ENCODE peak calls at places on chromosomes 11 and 22, in nine cellular contexts. N is thoracic aorta, U is AG04450, J is spleen, W is cardiac muscle cell, T is fibroblast of lung, Q is pancreas, R is prostate gland, O is lung. K is an unnamed sample.

GRCh38 chr11:117166491-117166890 is 12.1 kb upstream of the SIDT2 start:
- DNase-seq in N (no peak), T (no peak), W (no peak), J (no peak), O (no peak), R (no peak), Q (no peak), U (no peak), K (no peak)

GRCh38 chr22:22094514-22094913 is 111.9 kb upstream of the TOP3B start:
- DNase-seq in W (no peak), J (no peak), Q (no peak), O (no peak), U (no peak), T (no peak), N (no peak), R (no peak), K (no peak)

GRCh38 chr11:35845860-35846259 is 98.0 kb upstream of the LDLRAD3 start:
- DNase-seq in U (no peak), O (no peak), W (no peak), N (no peak), T (no peak), J (no peak), Q (no peak), R (no peak), K (no peak)

GRCh38 chr22:43881091-43882061 is 10.4 kb downstream of the PNPLA5 start:
- DNase-seq in W (no peak), T (no peak), O (no peak), U (no peak), N (no peak), R (no peak), Q (peak; percentile 26), J (peak; percentile 66), K (no peak)

GRCh38 chr11:60130496-60130895 is 42.0 kb downstream of the MS4A2 start:
- DNase-seq in U (no peak), O (no peak), R (peak; percentile 9), T (no peak), Q (no peak), N (no peak), W (peak; percentile 3), J (no peak), K (peak; percentile 31)

GRCh38 chr22:40743740-40744139 is 64.5 kb downstream of the MCHR1 start:
- DNase-seq in N (no peak), T (no peak), U (no peak), W (no peak), O (no peak), J (no peak), R (no peak), Q (no peak), K (no peak)

GRCh38 chr11:35487532-35488078 is 37.8 kb downstream of the PAMR1 start:
- DNase-seq in J (no peak), Q (peak; percentile 19), W (peak; percentile 81), U (no peak), O (no peak), T (peak; percentile 79), R (no peak), N (no peak), K (peak; percentile 60)

GRCh38 chr11:73463359-73463758 is 87.2 kb downstream of the RELT start:
- DNase-seq in T (peak; percentile 13), U (peak; percentile 26), W (peak; percentile 63), Q (no peak), J (no peak), O (no peak), R (no peak), N (no peak), K (peak; percentile 86)

GRCh38 chr11:134763030-134763388 is 351.0 kb upstream of the B3GAT1 start:
- DNase-seq in W (no peak), U (no peak), Q (no peak), R (no peak), J (no peak), T (no peak), O (no peak), N (no peak), K (no peak)

GRCh38 chr11:112830255-112830654 is 131.0 kb upstream of the NCAM1 start:
- DNase-seq in T (no peak), Q (no peak), U (no peak), J (no peak), O (no peak), N (no peak), W (no peak), R (no peak), K (no peak)

GRCh38 chr11:77117485-77117884 is 10.6 kb upstream of the MYO7A start:
- DNase-seq in Q (no peak), J (no peak), R (no peak), U (no peak), O (no peak), N (no peak), T (no peak), W (no peak), K (no peak)

GRCh38 chr11:64841592-64842365 is 2.7 kb downstream of the CDC42BPG start:
- DNase-seq in N (no peak), R (peak; percentile 57), T (no peak), Q (no peak), W (no peak), J (peak; percentile 75), O (no peak), U (no peak), K (no peak)

GRCh38 chr22:37413546-37413945 is 13.7 kb downstream of the ELFN2 start:
- DNase-seq in J (no peak), W (no peak), T (no peak), R (no peak), N (no peak), O (no peak), U (no peak), Q (no peak), K (no peak)
- H3K27me3 ChIP-seq in J (no peaks in the 10 kb centered on the region), W (peaks cover 9% of the 10 kb centered on the region), T (peaks cover 12% of the 10 kb centered on the region), R (no peaks in the 10 kb centered on the region), N (no peaks in the 10 kb centered on the region), O (no peaks in the 10 kb centered on the region), U (peaks cover under 1% of the 10 kb centered on the region), Q (no peaks in the 10 kb centered on the region), K (no peaks in the 10 kb centered on the region)

GRCh38 chr22:46076651-46077339 is 73.5 kb upstream of the PPARA start:
- DNase-seq in O (peak; percentile 57), R (peak; percentile 44), W (peak; percentile 65), Q (peak; percentile 43), N (no peak), U (no peak), J (peak; percentile 74), T (peak; percentile 81), K (no peak)
- H3K4me3 ChIP-seq in O (no peak overlapping the region), R (peak overlapping the region; percentile 78), W (no peak overlapping the region), Q (peak overlapping the region; percentile 87), N (peak overlapping the region; percentile 86), U (peak overlapping the region; percentile 86), J (peak overlapping the region; percentile 97), T (peak overlapping the region; percentile 99), K (peak overlapping the region; percentile 32)

GRCh38 chr11:85603220-85603619 is 23.9 kb downstream of the DLG2 start:
- DNase-seq in R (no peak), U (no peak), J (no peak), N (no peak), Q (no peak), O (no peak), W (no peak), T (no peak), K (no peak)
- H3K27ac ChIP-seq in R (no peak overlapping the region), U (no peak overlapping the region), J (no peak overlapping the region), N (no peak overlapping the region), Q (no peak overlapping the region), O (no peak overlapping the region), W (no peak overlapping the region), T (no peak overlapping the region), K (no peak overlapping the region)

GRCh38 chr11:7611411-7611810 is 61.9 kb downstream of the CYB5R2 start:
- DNase-seq in T (no peak), W (no peak), O (no peak), J (no peak), Q (no peak), U (no peak), N (no peak), R (no peak), K (no peak)
- H3K27me3 ChIP-seq in T (no peaks in the 10 kb centered on the region), W (no peaks in the 10 kb centered on the region), O (no peaks in the 10 kb centered on the region), J (no peaks in the 10 kb centered on the region), Q (no peaks in the 10 kb centered on the region), U (no peaks in the 10 kb centered on the region), N (no peaks in the 10 kb centered on the region), R (no peaks in the 10 kb centered on the region), K (no peaks in the 10 kb centered on the region)

GRCh38 chr22:39446239-39446721 is 10.5 kb upstream of the MGAT3 start:
- DNase-seq in W (no peak), R (no peak), J (peak; percentile 81), U (no peak), T (no peak), O (no peak), Q (no peak), N (no peak), K (no peak)

GRCh38 chr22:39450258-39450955 is 6.4 kb upstream of the MGAT3 start:
- DNase-seq in T (no peak), U (no peak), R (no peak), Q (no peak), J (no peak), W (no peak), N (no peak), O (no peak), K (no peak)

GRCh38 chr22:39449708-39450107 is 7.1 kb upstream of the MGAT3 start:
- DNase-seq in Q (no peak), U (no peak), N (no peak), R (no peak), J (peak; percentile 74), W (no peak), O (no peak), T (no peak), K (no peak)

GRCh38 chr22:39444937-39445465 is 11.8 kb upstream of the MGAT3 start:
- DNase-seq in O (no peak), U (no peak), R (no peak), Q (no peak), W (no peak), J (no peak), T (no peak), N (no peak), K (no peak)

GRCh38 chr22:39448205-39449054 is 8.4 kb upstream of the MGAT3 start:
- DNase-seq in W (no peak), J (no peak), Q (no peak), T (no peak), U (no peak), O (no peak), R (peak; percentile 34), N (no peak), K (no peak)
- H3K4me3 ChIP-seq in W (no peak overlapping the region), J (peak overlapping the region; percentile 28), Q (no peak overlapping the region), T (no peak overlapping the region), U (no peak overlapping the region), O (no peak overlapping the region), R (no peak overlapping the region), N (no peak overlapping the region), K (no peak overlapping the region)

DNA sequence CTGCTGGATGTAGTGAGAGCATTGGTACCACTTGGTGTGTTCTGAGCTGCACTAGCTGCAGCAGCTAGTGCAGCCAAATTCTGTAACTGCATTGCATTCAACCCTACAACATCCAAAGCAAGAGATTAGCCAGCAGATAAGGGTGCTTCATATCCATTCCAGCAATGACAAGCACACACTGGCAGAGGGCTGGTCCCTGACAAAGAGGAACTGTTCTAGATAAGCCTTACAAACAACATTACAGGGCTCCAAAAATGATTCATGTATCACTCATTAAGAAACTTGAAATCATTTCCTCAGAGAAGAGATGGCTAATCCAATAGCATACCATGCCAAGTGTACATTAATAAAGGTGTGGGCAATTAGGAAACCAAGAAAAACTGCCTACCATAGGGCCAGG is 28.4 kb upstream of the RAPSN start:
- DNase-seq in R (no peak), U (no peak), Q (no peak), N (no peak), W (peak; percentile 57), T (no peak), O (no peak), J (no peak), K (peak; percentile 77)
- H3K27ac ChIP-seq in R (no peak overlapping the region), U (no peak overlapping the region), Q (no peak overlapping the region), N (no peak overlapping the region), W (no peak overlapping the region), T (no peak overlapping the region), O (peak overlapping the region; percentile 18), J (no peak overlapping the region), K (no peak overlapping the region)